ENCODE peak calls at places on chromosomes 12 and 14, in four cellular contexts. A, V, E and N are unnamed samples.

GRCh38 chr14:104695660-104696000 is 6.2 kb downstream of the INF2 start:
- DNase-seq in A (no peak), V (no peak), E (no peak), N (no peak)

GRCh38 chr12:105235299-105235746 is 651 bp downstream of the APPL2 start:
- DNase-seq in A (peak), V (no peak), E (peak), N (no peak)

GRCh38 chr12:100576311-100577036 is 3.0 kb downstream of the GAS2L3 start:
- DNase-seq in A (no peak), V (no peak), E (peak), N (peak)

GRCh38 chr12:76927170-76927784 is 48.5 kb upstream of the CSRP2 start:
- DNase-seq in A (no peak), V (peak), E (peak), N (no peak)

GRCh38 chr12:41905703-41906297 is 238.9 kb downstream of the GXYLT1 start:
- DNase-seq in A (no peak), V (no peak), E (no peak), N (no peak)

GRCh38 chr14:20278414-20278813 is 27.3 kb downstream of the TTC5 start:
- DNase-seq in A (no peak), V (no peak), E (peak), N (no peak)

GRCh38 chr14:101255765-101256125 is 305.6 kb upstream of the DIO3 start:
- DNase-seq in A (no peak), V (no peak), E (no peak), N (no peak)

GRCh38 chr14:98711453-98711852 is 560.5 kb downstream of the BCL11B start:
- DNase-seq in A (no peak), V (no peak), E (no peak), N (no peak)

GRCh38 chr12:58502236-58502635 is 418.1 kb downstream of the LRIG3 start:
- DNase-seq in A (peak), V (no peak), E (no peak), N (no peak)

GRCh38 chr14:65791551-65791981 is 379.0 kb downstream of the FUT8 start:
- DNase-seq in A (no peak), V (no peak), E (peak), N (no peak)

GRCh38 chr12:16076553-16076952 is 165.4 kb downstream of the DERA start:
- DNase-seq in A (peak), V (no peak), E (peak), N (no peak)

GRCh38 chr12:103665971-103666370 is 78.9 kb downstream of the STAB2 start:
- DNase-seq in A (no peak), V (no peak), E (no peak), N (no peak)

GRCh38 chr14:105311838-105312237 is 2.7 kb upstream of the PACS2 start:
- DNase-seq in A (no peak), V (no peak), E (no peak), N (no peak)

GRCh38 chr14:36441283-36441682 is 78.7 kb downstream of the NKX2-1 start:
- DNase-seq in A (no peak), V (no peak), E (no peak), N (no peak)

GRCh38 chr12:58607805-58608204 is 312.5 kb downstream of the LRIG3 start:
- DNase-seq in A (no peak), V (no peak), E (no peak), N (no peak)